ENCODE peak calls at places on chromosomes 6 and 20, in four cellular contexts. O is HEK293T, E is HTR-8/SVneo, L is pulmonary artery endothelial cell. U is an unnamed sample.
A peak's percentile ranks its signal among the peaks of the same experiment; 100 is the strongest.

GRCh38 chr20:51428451-51429143 is 113.9 kb downstream of the NFATC2 start:
- DNase-seq in O (no peak), E (no peak), L (peak; percentile 62), U (no peak)

GRCh38 chr6:35240838-35241801 is 18.4 kb upstream of the ZNF76 start:
- DNase-seq in O (peak; percentile 87), E (peak; percentile 89), L (no peak), U (peak; percentile 60)

GRCh38 chr6:40674170-40674569 is 87.0 kb upstream of the LRFN2 start:
- DNase-seq in O (no peak), E (no peak), L (no peak), U (no peak)

GRCh38 chr20:53889411-53890148 is 180.8 kb downstream of the BCAS1 start:
- DNase-seq in O (no peak), E (no peak), L (no peak), U (no peak)

GRCh38 chr6:95576621-95577316 is 566 bp upstream of the MANEA start:
- DNase-seq in O (no peak), E (no peak), L (no peak), U (peak; percentile 45)

GRCh38 chr6:170144952-170145587 is 145.8 kb downstream of the DLL1 start:
- DNase-seq in O (no peak), E (no peak), L (no peak), U (no peak)

GRCh38 chr20:50711113-50711825 is 19.9 kb upstream of the RIPOR3 start:
- DNase-seq in O (no peak), E (no peak), L (no peak), U (no peak)

GRCh38 chr6:46029602-46030001 is 13.9 kb upstream of the CLIC5 start:
- DNase-seq in O (no peak), E (no peak), L (no peak), U (no peak)

GRCh38 chr20:51528263-51529026 is 14.1 kb downstream of the NFATC2 start:
- DNase-seq in O (no peak), E (no peak), L (no peak), U (no peak)

GRCh38 chr6:6788394-6789020 is 200.0 kb downstream of the LY86 start:
- DNase-seq in O (peak; percentile 52), E (no peak), L (no peak), U (peak; percentile 28)

GRCh38 chr20:39775110-39775509 is 813.0 kb downstream of the DHX35 start:
- DNase-seq in O (no peak), E (no peak), L (no peak), U (peak; percentile 43)

GRCh38 chr6:118377711-118378414 is 170.2 kb upstream of the PLN start:
- DNase-seq in O (no peak), E (no peak), L (no peak), U (peak; percentile 74)

GRCh38 chr6:119426619-119427018 is 77.1 kb upstream of the MAN1A1 start:
- DNase-seq in O (no peak), E (no peak), L (no peak), U (no peak)

GRCh38 chr20:30506100-30506499 is 751.4 kb upstream of the DEFB115 start:
- DNase-seq in O (no peak), E (no peak), L (no peak), U (no peak)

GRCh38 chr6:626236-626635 is 30.7 kb downstream of the HUS1B start:
- DNase-seq in O (peak; percentile 48), E (peak; percentile 57), L (no peak), U (peak; percentile 89)

GRCh38 chr6:37696841-37697735 is 595 bp downstream of the MDGA1 start:
- DNase-seq in O (peak; percentile 46), E (no peak), L (no peak), U (peak; percentile 44)

GRCh38 chr6:111631930-111632460 is 26.3 kb upstream of the TRAF3IP2 start:
- DNase-seq in O (no peak), E (no peak), L (no peak), U (peak; percentile 32)

GRCh38 chr6:118876814-118877213 is 17.1 kb upstream of the ASF1A start:
- DNase-seq in O (no peak), E (peak; percentile 28), L (no peak), U (no peak)

GRCh38 chr6:11093065-11093590 is 506 bp upstream of the SMIM13 start:
- DNase-seq in O (peak; percentile 36), E (peak; percentile 43), L (no peak), U (peak; percentile 45)

GRCh38 chr20:9912858-9913434 is 74.1 kb upstream of the PAK5 start:
- DNase-seq in O (peak; percentile 48), E (peak; percentile 20), L (no peak), U (peak; percentile 13)

GRCh38 chr6:127212376-127212775 is 54.3 kb upstream of the RNF146 start:
- DNase-seq in O (no peak), E (no peak), L (no peak), U (no peak)

GRCh38 chr6:4662886-4663285 is 113.3 kb upstream of the CDYL start:
- DNase-seq in O (no peak), E (no peak), L (no peak), U (no peak)

GRCh38 chr20:38157635-38158495 is 7.2 kb downstream of the TGM2 start:
- DNase-seq in O (no peak), E (no peak), L (peak; percentile 57), U (no peak)

GRCh38 chr20:24388828-24389325 is 80.6 kb upstream of the SYNDIG1 start:
- DNase-seq in O (no peak), E (no peak), L (no peak), U (peak; percentile 15)

GRCh38 chr20:58228484-58229197 is at the start of gene ANKRD60:
- DNase-seq in O (no peak), E (no peak), L (no peak), U (no peak)

GRCh38 chr20:58011947-58012610 is 216.4 kb downstream of the ANKRD60 start:
- DNase-seq in O (no peak), E (no peak), L (no peak), U (no peak)

GRCh38 chr6:63783096-63783495 is 147.5 kb downstream of the PHF3 start:
- DNase-seq in O (no peak), E (no peak), L (no peak), U (no peak)

GRCh38 chr6:9412951-9413559 is 977.7 kb upstream of the SLC35B3 start:
- DNase-seq in O (peak; percentile 45), E (peak; percentile 19), L (no peak), U (peak; percentile 33)

GRCh38 chr20:4171538-4172116 is 156.3 kb upstream of the RNF24 start:
- DNase-seq in O (no peak), E (no peak), L (no peak), U (peak; percentile 16)

GRCh38 chr6:84282566-84282965 is 55.1 kb upstream of the CEP162 start:
- DNase-seq in O (no peak), E (no peak), L (peak; percentile 11), U (peak; percentile 30)

GRCh38 chr6:43736844-43737243 is 33.2 kb upstream of the VEGFA start:
- DNase-seq in O (no peak), E (no peak), L (no peak), U (no peak)

GRCh38 chr20:59363094-59363493 is 62.7 kb downstream of the EDN3 start:
- DNase-seq in O (no peak), E (no peak), L (no peak), U (no peak)

GRCh38 chr6:4931530-4932505 is 72.0 kb downstream of the RPP40 start:
- DNase-seq in O (no peak), E (no peak), L (no peak), U (no peak)

GRCh38 chr6:90219168-90219985 is 77.3 kb downstream of the BACH2 start:
- DNase-seq in O (peak; percentile 30), E (no peak), L (no peak), U (peak; percentile 73)

GRCh38 chr6:113560376-113560775 is 296.8 kb upstream of the MARCKS start:
- DNase-seq in O (no peak), E (no peak), L (no peak), U (no peak)

U was measured in SJCRH30.